ENCODE peak calls at places on chromosomes 2 and 18, in eight cellular contexts. One of them, this sample, is unnamed.

GRCh38 chr2:160621748-160622147 is 128.1 kb upstream of the RBMS1 start:
- DNase-seq in RWPE1: no peak
- DNase-seq in osteocyte: no peak
- DNase-seq in osteoblast: no peak
- DNase-seq in H1: no peak
- DNase-seq in AG04450: no peak
- DNase-seq in K562: no peak
- DNase-seq in bronchial epithelial cell: peak
- DNase-seq in this sample: no peak

GRCh38 chr2:17719562-17720371 is 33.8 kb downstream of the SMC6 start:
- DNase-seq in RWPE1: peak
- DNase-seq in osteocyte: no peak
- DNase-seq in osteoblast: no peak
- DNase-seq in H1: no peak
- DNase-seq in AG04450: no peak
- DNase-seq in K562: peak
- DNase-seq in bronchial epithelial cell: peak
- DNase-seq in this sample: no peak

GRCh38 chr18:54835944-54836343 is 7.7 kb downstream of the RAB27B start:
- DNase-seq in RWPE1: no peak
- DNase-seq in osteocyte: no peak
- DNase-seq in osteoblast: no peak
- DNase-seq in H1: no peak
- DNase-seq in AG04450: no peak
- DNase-seq in K562: no peak
- DNase-seq in bronchial epithelial cell: no peak
- DNase-seq in this sample: no peak

GRCh38 chr2:110866036-110866435 is 133.7 kb downstream of the ACOXL start:
- DNase-seq in RWPE1: no peak
- DNase-seq in osteocyte: peak
- DNase-seq in osteoblast: no peak
- DNase-seq in H1: no peak
- DNase-seq in AG04450: no peak
- DNase-seq in K562: no peak
- DNase-seq in bronchial epithelial cell: no peak
- DNase-seq in this sample: no peak

GRCh38 chr2:48284624-48285212 is 245.2 kb upstream of the STON1 start:
- DNase-seq in RWPE1: no peak
- DNase-seq in osteocyte: no peak
- DNase-seq in osteoblast: no peak
- DNase-seq in H1: no peak
- DNase-seq in AG04450: no peak
- DNase-seq in K562: peak
- DNase-seq in bronchial epithelial cell: no peak
- DNase-seq in this sample: no peak

GRCh38 chr2:14642499-14642898 is 10.0 kb downstream of the LRATD1 start:
- DNase-seq in RWPE1: no peak
- DNase-seq in osteocyte: no peak
- DNase-seq in osteoblast: no peak
- DNase-seq in H1: no peak
- DNase-seq in AG04450: no peak
- DNase-seq in K562: peak
- DNase-seq in bronchial epithelial cell: no peak
- DNase-seq in this sample: no peak

GRCh38 chr18:21980744-21981143 is 188.6 kb upstream of the GATA6 start:
- DNase-seq in RWPE1: no peak
- DNase-seq in osteocyte: no peak
- DNase-seq in osteoblast: no peak
- DNase-seq in H1: no peak
- DNase-seq in AG04450: no peak
- DNase-seq in K562: no peak
- DNase-seq in bronchial epithelial cell: no peak
- DNase-seq in this sample: no peak

GRCh38 chr2:113225505-113226259 is 51.9 kb downstream of the PSD4 start:
- DNase-seq in RWPE1: no peak
- DNase-seq in osteocyte: no peak
- DNase-seq in osteoblast: peak
- DNase-seq in H1: no peak
- DNase-seq in AG04450: no peak
- DNase-seq in K562: no peak
- DNase-seq in bronchial epithelial cell: no peak
- DNase-seq in this sample: no peak

GRCh38 chr18:60466671-60467070 is 94.1 kb upstream of the MC4R start:
- DNase-seq in RWPE1: no peak
- DNase-seq in osteocyte: no peak
- DNase-seq in osteoblast: peak
- DNase-seq in H1: no peak
- DNase-seq in AG04450: no peak
- DNase-seq in K562: no peak
- DNase-seq in bronchial epithelial cell: no peak
- DNase-seq in this sample: no peak

GRCh38 chr2:101026923-101027469 is 24.9 kb downstream of the RPL31 start:
- DNase-seq in RWPE1: no peak
- DNase-seq in osteocyte: peak
- DNase-seq in osteoblast: no peak
- DNase-seq in H1: no peak
- DNase-seq in AG04450: no peak
- DNase-seq in K562: no peak
- DNase-seq in bronchial epithelial cell: no peak
- DNase-seq in this sample: no peak

DNA sequence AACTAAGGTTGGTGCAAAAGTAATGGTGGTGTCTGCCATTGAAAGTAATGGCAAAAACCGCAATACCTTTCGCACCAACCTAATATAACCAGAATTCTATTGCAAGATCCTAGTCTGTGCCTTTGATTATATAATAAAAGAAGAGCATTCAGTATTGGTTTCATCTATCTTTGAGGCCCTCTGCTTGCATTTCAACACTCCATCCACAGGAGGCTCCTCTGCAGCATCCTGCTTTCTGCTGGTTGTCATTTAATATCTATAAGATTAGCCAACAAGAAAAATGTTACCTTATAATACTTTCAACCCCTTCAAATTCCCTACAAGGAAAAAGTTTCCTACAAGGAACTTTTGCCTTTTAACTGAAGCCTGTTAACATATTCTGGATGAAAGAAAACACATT is 139.2 kb downstream of the CDCA7 start:
- DNase-seq in RWPE1: no peak
- DNase-seq in osteocyte: no peak
- DNase-seq in osteoblast: no peak
- DNase-seq in H1: no peak
- DNase-seq in AG04450: no peak
- DNase-seq in K562: no peak
- DNase-seq in bronchial epithelial cell: no peak
- DNase-seq in this sample: no peak
- TF ChIP-seq CTCF in RWPE1: no peak
- TF ChIP-seq CTCF in osteocyte: peak
- TF ChIP-seq CTCF in osteoblast: peak
- TF ChIP-seq CTCF in H1: peak
- TF ChIP-seq CTCF in AG04450: peak
- TF ChIP-seq CTCF in K562: no peak
- TF ChIP-seq CTCF in bronchial epithelial cell: peak
- TF ChIP-seq CTCF in this sample: no peak

DNA sequence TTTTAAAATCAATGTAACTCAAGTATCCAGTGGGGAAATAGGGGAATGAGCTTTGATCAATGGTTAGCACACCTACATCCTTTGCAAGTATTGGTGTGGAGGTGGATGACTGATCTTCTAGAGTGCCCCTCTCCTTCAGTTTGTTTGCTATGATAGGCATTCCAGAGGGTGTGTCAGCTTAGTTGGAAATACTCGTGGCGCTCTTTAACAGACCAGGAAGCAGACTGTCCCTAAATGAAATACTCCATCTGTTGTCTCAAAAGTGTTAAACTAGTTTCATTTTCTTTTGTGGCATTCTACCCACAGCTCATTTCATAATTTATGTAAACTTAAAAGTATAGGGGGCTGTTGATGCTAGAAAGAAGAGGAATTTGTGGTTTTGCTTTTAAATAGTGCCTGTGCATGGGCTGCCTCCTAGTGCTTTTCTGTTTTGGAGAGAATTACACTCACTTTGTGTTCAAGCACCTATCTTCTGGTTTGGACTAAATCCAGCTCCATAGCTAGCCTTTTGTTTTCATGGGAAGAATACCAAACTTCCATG is 66.2 kb downstream of the STAT1 start:
- DNase-seq in RWPE1: peak
- DNase-seq in osteocyte: no peak
- DNase-seq in osteoblast: no peak
- DNase-seq in H1: no peak
- DNase-seq in AG04450: peak
- DNase-seq in K562: no peak
- DNase-seq in bronchial epithelial cell: peak
- DNase-seq in this sample: no peak
- TF ChIP-seq CTCF in RWPE1: no peak
- TF ChIP-seq CTCF in osteocyte: peak
- TF ChIP-seq CTCF in osteoblast: no peak
- TF ChIP-seq CTCF in H1: no peak
- TF ChIP-seq CTCF in AG04450: peak
- TF ChIP-seq CTCF in K562: no peak
- TF ChIP-seq CTCF in bronchial epithelial cell: no peak
- TF ChIP-seq CTCF in this sample: no peak

DNA sequence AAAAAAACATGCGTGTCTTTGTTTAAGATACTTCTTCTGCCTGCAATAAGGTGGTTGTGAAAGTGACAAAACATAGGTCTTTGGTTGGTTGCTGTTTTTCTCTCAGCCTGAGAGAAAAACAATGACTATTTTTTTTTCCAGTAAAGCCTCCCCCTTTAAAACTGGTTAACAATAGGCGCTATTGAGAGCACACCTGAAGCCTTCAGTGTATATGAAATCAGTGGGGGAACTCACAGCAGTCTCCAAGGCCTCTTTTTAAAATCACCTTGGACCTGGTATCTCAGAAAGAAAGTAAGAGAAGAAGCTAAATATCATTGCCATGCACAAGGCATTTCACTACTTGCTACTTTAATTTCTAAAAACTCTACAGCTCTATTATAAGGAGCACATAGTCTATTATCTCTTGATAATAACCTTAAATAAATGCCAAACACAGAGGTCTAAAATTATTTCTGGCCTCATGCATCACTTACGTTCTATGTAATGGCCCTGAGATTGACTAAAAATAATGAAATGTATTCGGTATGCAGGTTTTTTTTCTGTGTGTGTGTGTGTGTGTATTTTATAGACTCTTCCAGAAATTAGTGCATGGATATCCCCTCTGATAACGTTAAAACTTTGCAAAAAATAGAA is 544.4 kb downstream of the TDRD15 start:
- DNase-seq in RWPE1: no peak
- DNase-seq in osteocyte: no peak
- DNase-seq in osteoblast: no peak
- DNase-seq in H1: no peak
- DNase-seq in AG04450: no peak
- DNase-seq in K562: no peak
- DNase-seq in bronchial epithelial cell: no peak
- DNase-seq in this sample: no peak
- TF ChIP-seq CTCF in RWPE1: no peak
- TF ChIP-seq CTCF in osteocyte: no peak
- TF ChIP-seq CTCF in osteoblast: no peak
- TF ChIP-seq CTCF in H1: no peak
- TF ChIP-seq CTCF in AG04450: no peak
- TF ChIP-seq CTCF in K562: no peak
- TF ChIP-seq CTCF in bronchial epithelial cell: no peak
- TF ChIP-seq CTCF in this sample: no peak

DNA sequence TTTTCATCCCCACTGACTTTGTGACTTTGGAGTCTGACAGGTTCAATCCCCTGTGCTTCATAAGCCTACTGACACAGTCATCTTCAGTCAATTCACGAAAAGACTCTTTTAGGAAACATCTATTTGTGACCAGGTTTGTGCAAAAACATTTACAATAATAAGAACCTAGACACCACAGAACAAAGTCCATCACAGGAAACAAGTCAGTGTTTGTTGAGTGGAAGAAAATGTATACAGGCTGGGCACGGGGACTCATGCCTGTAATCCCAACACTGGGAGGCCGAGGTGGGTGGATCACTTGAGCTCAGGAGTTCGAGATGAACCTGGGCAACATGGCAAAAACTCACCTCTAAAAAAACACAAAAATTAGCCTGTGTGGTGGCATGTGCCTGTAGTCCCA is 49.7 kb downstream of the TGFA start:
- DNase-seq in RWPE1: no peak
- DNase-seq in osteocyte: no peak
- DNase-seq in osteoblast: no peak
- DNase-seq in H1: no peak
- DNase-seq in AG04450: no peak
- DNase-seq in K562: no peak
- DNase-seq in bronchial epithelial cell: no peak
- DNase-seq in this sample: no peak
- TF ChIP-seq CTCF in RWPE1: no peak
- TF ChIP-seq CTCF in osteocyte: no peak
- TF ChIP-seq CTCF in osteoblast: no peak
- TF ChIP-seq CTCF in H1: no peak
- TF ChIP-seq CTCF in AG04450: no peak
- TF ChIP-seq CTCF in K562: no peak
- TF ChIP-seq CTCF in bronchial epithelial cell: no peak
- TF ChIP-seq CTCF in this sample: no peak

DNA sequence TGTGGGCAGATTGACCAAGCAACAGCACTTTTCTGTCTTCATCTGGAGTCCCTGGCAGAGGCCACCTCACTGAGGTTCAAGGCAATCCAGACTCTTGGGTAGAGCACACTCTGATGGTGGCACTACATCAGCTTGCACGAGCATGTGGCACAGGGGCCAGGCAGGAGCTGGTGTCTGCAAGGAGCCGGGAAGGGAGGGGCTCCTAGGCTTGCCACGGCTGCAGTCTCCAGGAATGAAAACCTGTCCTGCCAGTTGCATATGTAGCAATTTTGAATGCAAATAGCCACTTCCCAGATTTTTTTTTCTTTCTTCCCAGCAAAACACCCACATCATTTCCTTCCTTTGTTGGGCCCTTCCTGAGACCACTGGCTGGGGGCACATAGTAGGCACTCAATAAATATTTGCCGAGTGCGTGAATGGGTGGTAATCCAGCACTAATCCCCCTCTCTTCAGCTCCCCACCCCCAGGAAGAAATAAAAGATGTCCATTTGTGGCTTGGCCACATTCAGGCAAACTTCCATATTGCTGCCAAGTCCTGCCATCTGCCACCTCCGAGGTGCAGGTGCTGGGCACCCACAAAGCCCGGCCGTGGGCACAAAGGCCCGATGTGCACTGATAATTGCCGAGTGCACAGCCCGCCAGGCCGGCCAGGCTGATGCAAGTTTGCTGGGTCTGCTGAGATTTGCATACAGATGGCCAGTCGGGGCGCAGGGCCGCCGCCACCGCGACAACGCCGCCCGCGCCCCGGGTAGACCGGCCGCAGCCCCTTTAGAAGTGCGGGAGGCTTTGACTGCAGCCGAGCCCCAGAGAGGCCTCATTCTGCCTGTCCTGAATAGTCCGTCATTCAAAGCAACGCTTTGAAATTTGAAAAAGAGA is 72.5 kb downstream of the MYCN start:
- DNase-seq in RWPE1: peak
- DNase-seq in osteocyte: no peak
- DNase-seq in osteoblast: no peak
- DNase-seq in H1: peak
- DNase-seq in AG04450: no peak
- DNase-seq in K562: no peak
- DNase-seq in bronchial epithelial cell: peak
- DNase-seq in this sample: no peak
- TF ChIP-seq CTCF in RWPE1: no peak
- TF ChIP-seq CTCF in osteocyte: no peak
- TF ChIP-seq CTCF in osteoblast: no peak
- TF ChIP-seq CTCF in H1: no peak
- TF ChIP-seq CTCF in AG04450: no peak
- TF ChIP-seq CTCF in K562: no peak
- TF ChIP-seq CTCF in bronchial epithelial cell: no peak
- TF ChIP-seq CTCF in this sample: no peak